ENCODE peak calls at places on chromosomes 3 and 15, in four cellular contexts. X, O, B and A are unnamed samples.

GRCh38 chr3:50534721-50535330 is 31.4 kb upstream of the CACNA2D2 start:
- DNase-seq in X (peak), O (no peak), B (no peak), A (no peak)

GRCh38 chr3:54870423-54870822 is 57.4 kb downstream of the LRTM1 start:
- DNase-seq in X (peak), O (peak), B (peak), A (peak)

GRCh38 chr15:23038741-23039150 is 623 bp downstream of the TUBGCP5 start:
- DNase-seq in X (peak), O (no peak), B (peak), A (no peak)

GRCh38 chr3:117398166-117398954 is 688.8 kb downstream of the TUSC7 start:
- DNase-seq in X (no peak), O (peak), B (no peak), A (no peak)

GRCh38 chr3:142501004-142501926 is 53.4 kb upstream of the XRN1 start:
- DNase-seq in X (peak), O (no peak), B (peak), A (no peak)

GRCh38 chr3:129549006-129549800 is 6.2 kb downstream of the H1-8 start:
- DNase-seq in X (peak), O (no peak), B (peak), A (no peak)

GRCh38 chr3:10766049-10766705 is 49.9 kb upstream of the SLC6A11 start:
- DNase-seq in X (no peak), O (no peak), B (no peak), A (no peak)

GRCh38 chr3:42710323-42711021 is 7.9 kb upstream of the HHATL start:
- DNase-seq in X (no peak), O (no peak), B (no peak), A (no peak)

GRCh38 chr3:40054568-40055222 is 245.3 kb downstream of the MYRIP start:
- DNase-seq in X (no peak), O (no peak), B (peak), A (no peak)

GRCh38 chr15:100020181-100020580 is 286.9 kb upstream of the LYSMD4 start:
- DNase-seq in X (no peak), O (no peak), B (no peak), A (no peak)

GRCh38 chr3:53577486-53577885 is 83.1 kb downstream of the CACNA1D start:
- DNase-seq in X (no peak), O (no peak), B (no peak), A (no peak)

GRCh38 chr3:191340976-191341375 is 10.7 kb upstream of the UTS2B start:
- DNase-seq in X (no peak), O (no peak), B (no peak), A (no peak)

GRCh38 chr3:177516130-177517011 is 319.1 kb upstream of the TBL1XR1 start:
- DNase-seq in X (peak), O (peak), B (peak), A (peak)

GRCh38 chr3:13896473-13897154 is 16.7 kb upstream of the WNT7A start:
- DNase-seq in X (peak), O (peak), B (peak), A (peak)

GRCh38 chr3:100891033-100891432 is 102.2 kb downstream of the ABI3BP start:
- DNase-seq in X (peak), O (no peak), B (peak), A (peak)

GRCh38 chr15:98035577-98036010 is 75.1 kb downstream of the ARRDC4 start:
- DNase-seq in X (no peak), O (no peak), B (no peak), A (no peak)

GRCh38 chr3:138845071-138845685 is 10.4 kb upstream of the PIK3CB start:
- DNase-seq in X (no peak), O (no peak), B (no peak), A (no peak)

GRCh38 chr3:54198556-54198955 is 76.2 kb downstream of the CACNA2D3 start:
- DNase-seq in X (no peak), O (no peak), B (no peak), A (no peak)

GRCh38 chr3:29314727-29315088 is 33.8 kb downstream of the RBMS3 start:
- DNase-seq in X (no peak), O (no peak), B (no peak), A (no peak)

GRCh38 chr3:122615303-122615702 is 37.9 kb downstream of the PARP15 start:
- DNase-seq in X (peak), O (no peak), B (no peak), A (no peak)

GRCh38 chr3:70811880-70812279 is 499.4 kb upstream of the MDFIC2 start:
- DNase-seq in X (peak), O (no peak), B (peak), A (no peak)

GRCh38 chr3:169327969-169328368 is 335.5 kb downstream of the MECOM start:
- DNase-seq in X (no peak), O (no peak), B (no peak), A (no peak)

GRCh38 chr3:112459750-112460149 is 39.5 kb downstream of the BTLA start:
- DNase-seq in X (no peak), O (no peak), B (no peak), A (no peak)
- H3K4me3 ChIP-seq in X (no peak), O (no peak), B (no peak), A (no peak)

GRCh38 chr15:66389098-66389858 is 2.6 kb downstream of the MAP2K1 start:
- DNase-seq in X (no peak), O (no peak), B (no peak), A (no peak)
- H3K4me3 ChIP-seq in X (no peak), O (no peak), B (no peak), A (no peak)

GRCh38 chr15:67832965-67833503 is 6.8 kb downstream of the RNU6-1 start:
- DNase-seq in X (no peak), O (no peak), B (no peak), A (no peak)
- H3K4me3 ChIP-seq in X (no peak), O (no peak), B (no peak), A (peak)

DNA sequence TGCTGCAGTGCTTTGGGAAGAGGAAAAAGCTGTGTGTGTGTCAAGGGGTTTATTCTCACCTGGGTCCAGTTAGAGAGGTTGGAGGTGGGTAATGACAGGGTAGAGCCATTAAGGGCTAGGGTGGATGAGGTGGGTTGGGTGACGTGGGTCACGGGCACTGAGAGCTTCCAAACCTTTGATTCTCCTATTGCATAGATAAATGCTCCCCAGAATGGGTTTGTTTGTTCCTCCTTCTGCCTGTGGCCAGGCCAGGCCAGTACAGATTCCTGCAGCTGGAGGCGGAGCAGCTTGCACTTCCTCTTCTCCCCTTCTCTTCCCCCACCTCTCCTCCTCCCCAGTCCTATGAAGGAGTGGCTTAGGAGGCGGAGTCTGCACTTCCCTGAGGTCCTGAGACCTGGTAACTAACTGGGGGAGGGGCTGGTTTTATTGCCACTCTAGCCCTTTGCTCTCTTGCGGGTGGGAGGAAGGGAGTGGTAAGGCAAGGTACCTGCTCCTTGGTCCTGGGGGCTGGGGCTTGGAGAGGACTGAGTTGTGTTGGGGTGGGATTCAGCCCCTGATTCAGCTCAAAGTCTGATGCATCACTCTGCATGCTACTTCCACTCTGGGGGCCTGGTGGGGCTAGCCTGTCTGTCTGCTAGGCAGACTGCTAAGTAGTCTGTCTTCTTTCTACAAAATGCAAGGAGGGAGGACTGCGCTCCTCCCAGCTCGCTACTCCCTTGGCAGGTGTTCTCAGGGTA is 3.5 kb downstream of the SPINT1 start:
- DNase-seq in X (no peak), O (no peak), B (peak), A (peak)
- H3K4me3 ChIP-seq in X (no peak), O (no peak), B (no peak), A (no peak)

DNA sequence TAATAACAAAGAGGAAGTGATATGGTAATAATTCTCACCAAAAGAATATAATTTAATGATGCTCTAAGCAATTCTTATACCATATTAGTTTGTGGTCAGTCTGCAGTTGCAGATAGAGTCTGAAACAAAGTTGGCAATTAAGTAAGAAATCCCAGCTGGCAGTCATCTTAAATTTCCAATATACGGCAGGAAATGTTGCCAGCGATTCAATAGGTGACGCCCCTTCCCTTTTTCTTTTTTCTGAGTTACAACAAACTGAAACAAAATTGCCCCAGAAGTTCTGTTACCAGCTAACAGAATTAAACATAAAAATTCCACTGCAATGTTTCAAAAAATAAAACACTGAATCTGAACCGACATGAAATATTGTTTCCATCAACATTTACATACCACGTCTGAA is 26.7 kb downstream of the LRRFIP2 start:
- DNase-seq in X (no peak), O (no peak), B (no peak), A (no peak)
- H3K4me3 ChIP-seq in X (no peak), O (no peak), B (no peak), A (no peak)